ENCODE peak calls at places on chromosomes 2 and 18, in six cellular contexts. U is K562, M is GM12878, J is A549, W is HepG2, Y is endothelial cell of umbilical vein. I is an unnamed sample.

GRCh38 chr2:173119069-173119807 is 43.6 kb downstream of the MAP3K20 start:
- DNase-seq in U (no peak), M (no peak), J (no peak), W (no peak), Y (no peak), I (no peak)

GRCh38 chr2:218516614-218517013 is 51.5 kb downstream of the USP37 start:
- DNase-seq in U (peak), M (no peak), J (peak), W (peak), Y (no peak), I (peak)

GRCh38 chr18:37481491-37481890 is 84.1 kb downstream of the CELF4 start:
- DNase-seq in U (no peak), M (no peak), J (no peak), W (no peak), Y (no peak), I (no peak)

GRCh38 chr2:30400151-30400954 is 46.7 kb upstream of the LCLAT1 start:
- DNase-seq in U (no peak), M (no peak), J (no peak), W (no peak), Y (no peak), I (no peak)

GRCh38 chr2:68282814-68283812 is 30.8 kb upstream of the PPP3R1 start:
- DNase-seq in U (peak), M (no peak), J (peak), W (peak), Y (peak), I (peak)

GRCh38 chr2:52264488-52264887 is 1232.6 kb upstream of the NRXN1 start:
- DNase-seq in U (no peak), M (no peak), J (no peak), W (no peak), Y (no peak), I (no peak)

GRCh38 chr2:41784496-41784895 is 263.3 kb upstream of the PKDCC start:
- DNase-seq in U (no peak), M (no peak), J (no peak), W (peak), Y (no peak), I (no peak)

GRCh38 chr2:136091899-136092298 is 26.1 kb downstream of the CXCR4 start:
- DNase-seq in U (no peak), M (no peak), J (no peak), W (no peak), Y (no peak), I (no peak)

GRCh38 chr2:112159454-112159921 is 21.3 kb downstream of the FBLN7 start:
- DNase-seq in U (no peak), M (no peak), J (no peak), W (no peak), Y (no peak), I (no peak)

GRCh38 chr2:217951091-217951490 is 51.7 kb downstream of the TNS1 start:
- DNase-seq in U (no peak), M (no peak), J (no peak), W (no peak), Y (no peak), I (no peak)

GRCh38 chr2:53234548-53234903 is 533.1 kb upstream of the CHAC2 start:
- DNase-seq in U (no peak), M (no peak), J (no peak), W (no peak), Y (no peak), I (no peak)

GRCh38 chr18:49534846-49535601 is 26.8 kb upstream of the LIPG start:
- DNase-seq in U (no peak), M (no peak), J (no peak), W (no peak), Y (no peak), I (no peak)

GRCh38 chr2:149597050-149598013 is 9.8 kb upstream of the MMADHC start:
- DNase-seq in U (peak), M (peak), J (peak), W (peak), Y (peak), I (peak)

GRCh38 chr2:119579457-119580295 is 35.4 kb downstream of the CFAP221 start:
- DNase-seq in U (no peak), M (no peak), J (no peak), W (peak), Y (no peak), I (no peak)

GRCh38 chr18:74163019-74163656 is 14.8 kb downstream of the TIMM21 start:
- DNase-seq in U (no peak), M (no peak), J (no peak), W (no peak), Y (no peak), I (no peak)

GRCh38 chr2:241803387-241804325 is 5.3 kb upstream of the NEU4 start:
- DNase-seq in U (peak), M (no peak), J (peak), W (no peak), Y (peak), I (peak)

GRCh38 chr2:64989982-64990614 is 899 bp downstream of the SLC1A4 start:
- DNase-seq in U (peak), M (no peak), J (no peak), W (peak), Y (peak), I (peak)

GRCh38 chr2:140586379-140586778 is 1544.4 kb downstream of the LRP1B start:
- DNase-seq in U (no peak), M (peak), J (peak), W (peak), Y (peak), I (peak)

GRCh38 chr2:174711206-174711605 is 53.1 kb downstream of the CHRNA1 start:
- DNase-seq in U (no peak), M (no peak), J (no peak), W (no peak), Y (no peak), I (no peak)

GRCh38 chr2:39156107-39156506 is 35.3 kb upstream of the SOS1 start:
- DNase-seq in U (no peak), M (no peak), J (no peak), W (no peak), Y (no peak), I (no peak)

GRCh38 chr18:76620326-76620813 is 125.3 kb upstream of the ZNF516 start:
- DNase-seq in U (peak), M (peak), J (no peak), W (no peak), Y (peak), I (peak)

GRCh38 chr18:13612111-13612997 is 114.0 kb downstream of the FAM210A start:
- DNase-seq in U (no peak), M (peak), J (no peak), W (no peak), Y (no peak), I (peak)

GRCh38 chr2:132542953-132543569 is 126.5 kb downstream of the GPR39 start:
- DNase-seq in U (no peak), M (no peak), J (peak), W (no peak), Y (peak), I (no peak)

GRCh38 chr18:31648966-31649429 is 35.4 kb downstream of the B4GALT6 start:
- DNase-seq in U (no peak), M (peak), J (peak), W (peak), Y (peak), I (peak)

GRCh38 chr2:120239488-120240287 is 13.0 kb upstream of the RALB start:
- DNase-seq in U (peak), M (no peak), J (peak), W (peak), Y (peak), I (no peak)

GRCh38 chr18:8703181-8703638 is 2.1 kb upstream of the MTCL1 start:
- DNase-seq in U (no peak), M (no peak), J (no peak), W (no peak), Y (no peak), I (peak)

DNA sequence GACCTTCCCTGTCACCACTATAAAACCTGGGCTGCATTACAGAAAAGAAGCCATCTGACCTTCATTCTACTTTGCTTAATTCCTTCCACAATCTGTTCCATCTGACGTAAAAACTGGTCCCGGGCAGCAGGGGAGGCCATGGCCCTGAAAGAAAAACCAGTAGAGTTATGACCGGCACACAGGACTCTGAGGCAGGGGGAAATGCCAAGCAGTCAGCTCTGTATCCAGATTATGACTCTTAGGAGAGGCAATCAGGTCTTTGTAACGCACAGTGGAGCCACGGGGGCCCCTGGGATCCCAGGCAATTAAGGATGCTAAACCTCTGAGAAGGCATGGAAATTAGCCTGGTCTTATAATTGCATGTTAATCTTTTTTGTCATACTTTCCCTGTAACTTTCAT is 78.4 kb downstream of the CCDC93 start:
- DNase-seq in U (no peak), M (no peak), J (no peak), W (no peak), Y (no peak), I (no peak)
- TF ChIP-seq CTCF in U (no peak), M (no peak), J (no peak), W (no peak), Y (no peak), I (no peak)

GRCh38 chr2:60324536-60324935 is 228.9 kb downstream of the BCL11A start:
- DNase-seq in U (no peak), M (no peak), J (no peak), W (no peak), Y (no peak), I (no peak)
- TF ChIP-seq MYC in U (no peak), M (no peak), J (no peak), W (no peak), Y (no peak), I (no peak)

GRCh38 chr2:3342324-3342723 is 35.3 kb downstream of the EIPR1 start:
- DNase-seq in U (no peak), M (no peak), J (no peak), W (no peak), Y (no peak), I (no peak)

GRCh38 chr2:3341336-3341735 is 36.3 kb downstream of the EIPR1 start:
- DNase-seq in U (no peak), M (no peak), J (no peak), W (no peak), Y (no peak), I (no peak)

GRCh38 chr2:3343012-3343411 is 34.6 kb downstream of the EIPR1 start:
- DNase-seq in U (no peak), M (no peak), J (no peak), W (no peak), Y (no peak), I (no peak)

GRCh38 chr2:3338360-3338759 is 39.3 kb downstream of the EIPR1 start:
- DNase-seq in U (no peak), M (no peak), J (no peak), W (no peak), Y (no peak), I (no peak)

GRCh38 chr2:3340144-3340543 is 37.5 kb downstream of the EIPR1 start:
- DNase-seq in U (no peak), M (no peak), J (no peak), W (no peak), Y (peak), I (no peak)
- TF ChIP-seq CTCF in U (no peak), M (no peak), J (no peak), W (no peak), Y (no peak), I (no peak)

GRCh38 chr2:200221055-200221692 is 85.3 kb upstream of the SPATS2L start:
- DNase-seq in U (no peak), M (no peak), J (peak), W (peak), Y (no peak), I (no peak)

GRCh38 chr2:200223385-200223784 is 83.1 kb upstream of the SPATS2L start:
- DNase-seq in U (no peak), M (no peak), J (no peak), W (no peak), Y (no peak), I (no peak)

GRCh38 chr2:200222837-200223236 is 83.7 kb upstream of the SPATS2L start:
- DNase-seq in U (no peak), M (no peak), J (no peak), W (no peak), Y (no peak), I (no peak)

GRCh38 chr2:200226652-200227426 is 79.7 kb upstream of the SPATS2L start:
- DNase-seq in U (no peak), M (no peak), J (no peak), W (no peak), Y (no peak), I (no peak)

GRCh38 chr2:200225943-200226342 is 80.5 kb upstream of the SPATS2L start:
- DNase-seq in U (no peak), M (no peak), J (no peak), W (no peak), Y (no peak), I (no peak)
- TF ChIP-seq MYC in U (no peak), M (no peak), J (no peak), W (no peak), Y (no peak), I (no peak)

GRCh38 chr2:232117413-232117812 is 155.9 kb downstream of the DIS3L2 start:
- DNase-seq in U (no peak), M (no peak), J (peak), W (peak), Y (no peak), I (peak)
- TF ChIP-seq CTCF in U (peak), M (no peak), J (no peak), W (peak), Y (no peak), I (peak)

I was measured in NB4.